ENCODE peak calls at places on chromosomes 4 and X, in eight cellular contexts. One of them, this sample, is unnamed. For H3K36me3, the result is how much of the 10 kb centered on the place peaks cover.

GRCh38 chr4:10102193-10102980 is 14.2 kb downstream of the WDR1 start:
- DNase-seq in bronchial epithelial cell: no peak
- DNase-seq in sigmoid colon: no peak
- DNase-seq in astrocyte: no peak
- DNase-seq in left ventricle myocardium inferior: no peak
- DNase-seq in tibial artery: no peak
- DNase-seq in upper lobe of left lung: no peak
- DNase-seq in thoracic aorta: no peak
- DNase-seq in this sample: no peak

GRCh38 chrX:66163849-66164401 is at the start of gene HEPH:
- DNase-seq in thoracic aorta: no peak
- DNase-seq in astrocyte: peak
- DNase-seq in sigmoid colon: no peak
- DNase-seq in tibial artery: no peak
- DNase-seq in left ventricle myocardium inferior: no peak
- DNase-seq in upper lobe of left lung: no peak
- DNase-seq in bronchial epithelial cell: no peak
- DNase-seq in this sample: no peak

GRCh38 chr4:169256101-169256612 is 14.6 kb downstream of the SH3RF1 start:
- DNase-seq in tibial artery: no peak
- DNase-seq in sigmoid colon: no peak
- DNase-seq in thoracic aorta: no peak
- DNase-seq in upper lobe of left lung: no peak
- DNase-seq in left ventricle myocardium inferior: no peak
- DNase-seq in bronchial epithelial cell: no peak
- DNase-seq in astrocyte: no peak
- DNase-seq in this sample: no peak

GRCh38 chrX:155632424-155633100 is 19.8 kb upstream of the TMLHE start:
- DNase-seq in tibial artery: no peak
- DNase-seq in astrocyte: no peak
- DNase-seq in sigmoid colon: no peak
- DNase-seq in upper lobe of left lung: no peak
- DNase-seq in thoracic aorta: no peak
- DNase-seq in bronchial epithelial cell: no peak
- DNase-seq in left ventricle myocardium inferior: no peak
- DNase-seq in this sample: no peak

GRCh38 chr4:105624530-105624929 is 72.1 kb downstream of the ARHGEF38 start:
- DNase-seq in bronchial epithelial cell: peak
- DNase-seq in left ventricle myocardium inferior: peak
- DNase-seq in upper lobe of left lung: no peak
- DNase-seq in sigmoid colon: no peak
- DNase-seq in tibial artery: no peak
- DNase-seq in astrocyte: peak
- DNase-seq in thoracic aorta: no peak
- DNase-seq in this sample: no peak

GRCh38 chr4:79181190-79181589 is 144.7 kb downstream of the NAA11 start:
- DNase-seq in upper lobe of left lung: no peak
- DNase-seq in left ventricle myocardium inferior: no peak
- DNase-seq in astrocyte: no peak
- DNase-seq in bronchial epithelial cell: no peak
- DNase-seq in thoracic aorta: no peak
- DNase-seq in sigmoid colon: no peak
- DNase-seq in tibial artery: no peak
- DNase-seq in this sample: no peak

GRCh38 chrX:31497086-31497485 is 425.2 kb upstream of the FTHL17 start:
- DNase-seq in sigmoid colon: no peak
- DNase-seq in thoracic aorta: no peak
- DNase-seq in bronchial epithelial cell: peak
- DNase-seq in upper lobe of left lung: no peak
- DNase-seq in left ventricle myocardium inferior: no peak
- DNase-seq in astrocyte: peak
- DNase-seq in tibial artery: no peak
- DNase-seq in this sample: no peak

GRCh38 chr4:123997116-123997515 is 600.5 kb downstream of the SPRY1 start:
- DNase-seq in thoracic aorta: no peak
- DNase-seq in sigmoid colon: no peak
- DNase-seq in left ventricle myocardium inferior: no peak
- DNase-seq in bronchial epithelial cell: no peak
- DNase-seq in astrocyte: no peak
- DNase-seq in upper lobe of left lung: no peak
- DNase-seq in tibial artery: no peak
- DNase-seq in this sample: no peak

GRCh38 chr4:38409852-38410251 is 254.1 kb upstream of the KLF3 start:
- DNase-seq in left ventricle myocardium inferior: no peak
- DNase-seq in tibial artery: no peak
- DNase-seq in thoracic aorta: no peak
- DNase-seq in sigmoid colon: no peak
- DNase-seq in bronchial epithelial cell: no peak
- DNase-seq in upper lobe of left lung: no peak
- DNase-seq in astrocyte: no peak
- DNase-seq in this sample: no peak

GRCh38 chr4:109912706-109913621 is at the start of gene EGF:
- DNase-seq in thoracic aorta: no peak
- DNase-seq in sigmoid colon: no peak
- DNase-seq in astrocyte: peak
- DNase-seq in tibial artery: no peak
- DNase-seq in upper lobe of left lung: no peak
- DNase-seq in left ventricle myocardium inferior: no peak
- DNase-seq in bronchial epithelial cell: peak
- DNase-seq in this sample: no peak

GRCh38 chrX:7052541-7052940 is 95.0 kb upstream of the STS start:
- DNase-seq in thoracic aorta: no peak
- DNase-seq in tibial artery: no peak
- DNase-seq in bronchial epithelial cell: no peak
- DNase-seq in astrocyte: no peak
- DNase-seq in upper lobe of left lung: no peak
- DNase-seq in left ventricle myocardium inferior: no peak
- DNase-seq in sigmoid colon: no peak
- DNase-seq in this sample: no peak

GRCh38 chr4:81504685-81505598 is 33.2 kb upstream of the RASGEF1B start:
- DNase-seq in upper lobe of left lung: no peak
- DNase-seq in left ventricle myocardium inferior: peak
- DNase-seq in tibial artery: peak
- DNase-seq in astrocyte: no peak
- DNase-seq in thoracic aorta: no peak
- DNase-seq in sigmoid colon: peak
- DNase-seq in bronchial epithelial cell: no peak
- DNase-seq in this sample: peak

GRCh38 chrX:38804481-38805293 is 3.4 kb downstream of the MID1IP1 start:
- DNase-seq in tibial artery: peak
- DNase-seq in astrocyte: no peak
- DNase-seq in thoracic aorta: no peak
- DNase-seq in upper lobe of left lung: peak
- DNase-seq in sigmoid colon: peak
- DNase-seq in bronchial epithelial cell: no peak
- DNase-seq in left ventricle myocardium inferior: peak
- DNase-seq in this sample: peak

GRCh38 chrX:122641136-122641535 is 542.9 kb upstream of the GRIA3 start:
- DNase-seq in tibial artery: no peak
- DNase-seq in astrocyte: no peak
- DNase-seq in upper lobe of left lung: no peak
- DNase-seq in bronchial epithelial cell: peak
- DNase-seq in thoracic aorta: no peak
- DNase-seq in left ventricle myocardium inferior: no peak
- DNase-seq in sigmoid colon: no peak
- DNase-seq in this sample: no peak

DNA sequence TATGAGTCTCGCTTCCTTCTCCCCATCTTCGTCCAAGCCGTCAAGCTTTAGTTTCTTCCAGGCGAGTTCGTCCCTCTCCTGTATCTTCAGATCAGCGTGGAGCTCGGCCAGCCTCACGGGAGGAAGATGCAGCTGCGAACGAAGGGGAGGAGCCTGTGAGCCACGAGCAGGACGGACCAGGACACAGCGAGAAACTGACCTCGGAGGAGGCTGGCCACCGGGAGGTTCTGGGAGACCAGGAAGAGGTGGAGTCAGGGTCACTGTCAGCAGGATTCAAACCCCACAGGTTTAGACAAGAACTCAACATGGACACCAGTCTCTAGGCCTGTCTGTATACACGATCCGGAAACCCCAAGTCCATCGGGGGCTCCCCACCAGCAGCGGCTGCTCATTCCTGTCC is 7.3 kb downstream of the LRPAP1 start:
- DNase-seq in thoracic aorta: no peak
- DNase-seq in left ventricle myocardium inferior: no peak
- DNase-seq in astrocyte: no peak
- DNase-seq in bronchial epithelial cell: no peak
- DNase-seq in sigmoid colon: peak
- DNase-seq in upper lobe of left lung: no peak
- DNase-seq in tibial artery: no peak
- DNase-seq in this sample: no peak
- H3K36me3 ChIP-seq in thoracic aorta: under half
- H3K36me3 ChIP-seq in left ventricle myocardium inferior: half or more
- H3K36me3 ChIP-seq in astrocyte: under half
- H3K36me3 ChIP-seq in bronchial epithelial cell: half or more
- H3K36me3 ChIP-seq in sigmoid colon: under half
- H3K36me3 ChIP-seq in upper lobe of left lung: half or more
- H3K36me3 ChIP-seq in tibial artery: half or more
- H3K36me3 ChIP-seq in this sample: half or more

GRCh38 chr4:75432683-75433082 is 81.5 kb downstream of the RCHY1 start:
- DNase-seq in thoracic aorta: no peak
- DNase-seq in bronchial epithelial cell: peak
- DNase-seq in left ventricle myocardium inferior: no peak
- DNase-seq in upper lobe of left lung: no peak
- DNase-seq in tibial artery: no peak
- DNase-seq in sigmoid colon: no peak
- DNase-seq in astrocyte: no peak
- DNase-seq in this sample: no peak
- TF ChIP-seq CTCF in thoracic aorta: no peak
- TF ChIP-seq CTCF in bronchial epithelial cell: peak
- TF ChIP-seq CTCF in left ventricle myocardium inferior: peak
- TF ChIP-seq CTCF in upper lobe of left lung: no peak
- TF ChIP-seq CTCF in tibial artery: no peak
- TF ChIP-seq CTCF in sigmoid colon: no peak
- TF ChIP-seq CTCF in astrocyte: peak
- TF ChIP-seq CTCF in this sample: no peak

GRCh38 chr4:99921174-99921573 is 25.2 kb downstream of the DNAJB14 start:
- DNase-seq in sigmoid colon: no peak
- DNase-seq in left ventricle myocardium inferior: no peak
- DNase-seq in upper lobe of left lung: no peak
- DNase-seq in bronchial epithelial cell: no peak
- DNase-seq in tibial artery: no peak
- DNase-seq in astrocyte: no peak
- DNase-seq in thoracic aorta: no peak
- DNase-seq in this sample: no peak

GRCh38 chr4:99918656-99919055 is 24.4 kb upstream of the LAMTOR3 start:
- DNase-seq in tibial artery: no peak
- DNase-seq in upper lobe of left lung: no peak
- DNase-seq in thoracic aorta: no peak
- DNase-seq in left ventricle myocardium inferior: no peak
- DNase-seq in sigmoid colon: no peak
- DNase-seq in astrocyte: no peak
- DNase-seq in bronchial epithelial cell: no peak
- DNase-seq in this sample: no peak

GRCh38 chr4:99915449-99915848 is 21.2 kb upstream of the LAMTOR3 start:
- DNase-seq in upper lobe of left lung: no peak
- DNase-seq in bronchial epithelial cell: no peak
- DNase-seq in tibial artery: no peak
- DNase-seq in thoracic aorta: no peak
- DNase-seq in astrocyte: no peak
- DNase-seq in left ventricle myocardium inferior: no peak
- DNase-seq in sigmoid colon: no peak
- DNase-seq in this sample: no peak

DNA sequence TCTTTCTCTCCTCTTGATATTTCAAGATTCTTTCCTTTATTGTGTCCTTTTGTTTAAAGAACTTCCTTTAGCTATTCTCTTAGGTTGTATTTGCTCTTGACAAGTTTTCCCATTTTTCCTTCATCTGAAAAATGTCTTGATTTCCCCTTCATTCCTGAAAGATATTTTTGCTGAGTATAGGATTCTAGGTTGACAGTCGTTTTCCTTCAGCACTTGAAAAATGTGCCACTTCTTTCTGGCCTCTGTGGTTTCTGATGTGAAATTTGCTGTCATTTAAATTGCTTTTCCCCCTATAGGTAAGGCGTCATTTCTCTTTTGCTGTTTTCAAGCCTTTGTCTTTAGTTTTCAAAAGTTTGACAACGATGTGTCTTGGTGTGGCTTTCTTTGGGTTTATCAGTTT is 23.3 kb upstream of the LAMTOR3 start:
- DNase-seq in astrocyte: no peak
- DNase-seq in thoracic aorta: no peak
- DNase-seq in sigmoid colon: no peak
- DNase-seq in bronchial epithelial cell: no peak
- DNase-seq in tibial artery: no peak
- DNase-seq in upper lobe of left lung: no peak
- DNase-seq in left ventricle myocardium inferior: no peak
- DNase-seq in this sample: no peak
- H3K36me3 ChIP-seq in astrocyte: under half
- H3K36me3 ChIP-seq in thoracic aorta: under half
- H3K36me3 ChIP-seq in sigmoid colon: under half
- H3K36me3 ChIP-seq in bronchial epithelial cell: under half
- H3K36me3 ChIP-seq in tibial artery: under half
- H3K36me3 ChIP-seq in upper lobe of left lung: under half
- H3K36me3 ChIP-seq in left ventricle myocardium inferior: half or more
- H3K36me3 ChIP-seq in this sample: under half

GRCh38 chr4:1009647-1010521 is 1.5 kb upstream of the FGFRL1 start:
- DNase-seq in left ventricle myocardium inferior: peak
- DNase-seq in tibial artery: peak
- DNase-seq in astrocyte: no peak
- DNase-seq in thoracic aorta: no peak
- DNase-seq in bronchial epithelial cell: no peak
- DNase-seq in sigmoid colon: peak
- DNase-seq in upper lobe of left lung: peak
- DNase-seq in this sample: no peak
- TF ChIP-seq CTCF in left ventricle myocardium inferior: no peak
- TF ChIP-seq CTCF in tibial artery: peak
- TF ChIP-seq CTCF in astrocyte: no peak
- TF ChIP-seq CTCF in thoracic aorta: no peak
- TF ChIP-seq CTCF in bronchial epithelial cell: peak
- TF ChIP-seq CTCF in sigmoid colon: no peak
- TF ChIP-seq CTCF in upper lobe of left lung: no peak
- TF ChIP-seq CTCF in this sample: no peak

DNA sequence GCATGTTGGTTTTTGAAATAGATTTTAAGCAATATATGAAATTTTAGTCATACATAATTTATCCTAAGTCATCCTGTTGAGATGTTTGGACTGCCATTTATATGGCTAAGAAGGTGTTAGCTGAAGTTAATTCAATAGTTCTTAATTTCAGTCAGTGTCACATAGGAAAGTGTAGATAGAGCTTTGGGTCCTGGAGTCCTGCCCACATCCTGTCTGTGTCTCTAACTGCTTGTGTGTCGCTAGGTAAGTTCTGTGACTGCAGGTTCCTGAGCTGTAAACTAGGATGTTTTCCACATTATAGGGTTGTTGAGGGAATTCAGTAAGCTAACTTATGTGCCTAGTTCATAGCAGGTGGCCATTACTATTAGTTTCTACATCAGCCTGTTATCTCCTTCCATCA is 20.7 kb downstream of the OFD1 start:
- DNase-seq in upper lobe of left lung: no peak
- DNase-seq in sigmoid colon: no peak
- DNase-seq in tibial artery: no peak
- DNase-seq in bronchial epithelial cell: no peak
- DNase-seq in astrocyte: no peak
- DNase-seq in left ventricle myocardium inferior: no peak
- DNase-seq in thoracic aorta: no peak
- DNase-seq in this sample: no peak
- H3K36me3 ChIP-seq in upper lobe of left lung: under half
- H3K36me3 ChIP-seq in sigmoid colon: under half
- H3K36me3 ChIP-seq in tibial artery: half or more
- H3K36me3 ChIP-seq in bronchial epithelial cell: under half
- H3K36me3 ChIP-seq in astrocyte: under half
- H3K36me3 ChIP-seq in left ventricle myocardium inferior: under half
- H3K36me3 ChIP-seq in thoracic aorta: under half
- H3K36me3 ChIP-seq in this sample: half or more

GRCh38 chrX:147550217-147550616 is 361.5 kb upstream of the FMR1 start:
- DNase-seq in upper lobe of left lung: no peak
- DNase-seq in sigmoid colon: no peak
- DNase-seq in bronchial epithelial cell: no peak
- DNase-seq in left ventricle myocardium inferior: no peak
- DNase-seq in thoracic aorta: no peak
- DNase-seq in astrocyte: no peak
- DNase-seq in tibial artery: no peak
- DNase-seq in this sample: no peak
- TF ChIP-seq CTCF in upper lobe of left lung: no peak
- TF ChIP-seq CTCF in sigmoid colon: no peak
- TF ChIP-seq CTCF in bronchial epithelial cell: no peak
- TF ChIP-seq CTCF in left ventricle myocardium inferior: peak
- TF ChIP-seq CTCF in thoracic aorta: no peak
- TF ChIP-seq CTCF in astrocyte: no peak
- TF ChIP-seq CTCF in tibial artery: no peak
- TF ChIP-seq CTCF in this sample: no peak